ENCODE peak calls at places on chromosome 4, in seven cellular contexts. D is naive thymus-derived CD4-positive, alpha-beta T cell; X is progenitor cell of endocrine pancreas; A is endothelial cell; U is OCI-M1; G is activated T-cell treated with anti-CD3 and anti-CD28 coated beads for 4 hours; I is NCI-H1105 treated with DMSO at 0.1 percent for 48 hours. E is an unnamed sample.

GRCh38 chr4:1850276-1850675 is 5.7 kb downstream of the LETM1 start:
- DNase-seq in G (no peak), A (no peak), U (no peak), X (no peak), D (no peak), I (no peak), E (no peak)

GRCh38 chr4:20624783-20625364 is 75.4 kb upstream of the PACRGL start:
- DNase-seq in I (no peak), X (no peak), A (no peak), U (peak), G (no peak), D (no peak), E (no peak)

GRCh38 chr4:7199771-7200441 is 7.6 kb downstream of the SORCS2 start:
- DNase-seq in D (no peak), X (no peak), G (no peak), A (no peak), I (no peak), U (no peak), E (no peak)

GRCh38 chr4:10806993-10807645 is 122.6 kb upstream of the CLNK start:
- DNase-seq in U (no peak), I (no peak), G (no peak), X (no peak), A (no peak), D (no peak), E (no peak)

GRCh38 chr4:122826596-122827257 is at the start of gene FGF2:
- DNase-seq in G (no peak), I (peak), D (peak), X (peak), U (peak), A (peak), E (no peak)

GRCh38 chr4:183987529-183987946 is 82.4 kb downstream of the STOX2 start:
- DNase-seq in D (no peak), U (no peak), X (peak), I (peak), G (no peak), A (no peak), E (no peak)

GRCh38 chr4:60605651-60606354 is 594.3 kb upstream of the ADGRL3 start:
- DNase-seq in G (no peak), A (no peak), I (no peak), U (no peak), X (no peak), D (no peak), E (no peak)

GRCh38 chr4:76449824-76450223 is 14.8 kb downstream of the SHROOM3 start:
- DNase-seq in X (no peak), U (no peak), A (no peak), G (no peak), D (no peak), I (no peak), E (no peak)

GRCh38 chr4:106587558-106587957 is 219.0 kb upstream of the GIMD1 start:
- DNase-seq in U (no peak), A (no peak), X (no peak), D (no peak), I (peak), G (no peak), E (no peak)

GRCh38 chr4:145936142-145937020 is 2.2 kb downstream of the ZNF827 start:
- DNase-seq in D (peak), G (peak), X (peak), A (peak), U (peak), I (peak), E (peak)

GRCh38 chr4:51906167-51906647 is 63.3 kb downstream of the DCUN1D4 start:
- DNase-seq in D (no peak), I (no peak), A (no peak), G (no peak), U (peak), X (no peak), E (no peak)

GRCh38 chr4:92307886-92308285 is 4.1 kb downstream of the GRID2 start:
- DNase-seq in G (no peak), I (no peak), A (no peak), X (no peak), U (no peak), D (no peak), E (no peak)

GRCh38 chr4:186104895-186105720 is 604 bp downstream of the FAM149A start:
- DNase-seq in D (peak), A (peak), U (no peak), I (no peak), X (peak), G (no peak), E (no peak)

GRCh38 chr4:16224264-16224663 is 2.0 kb downstream of the TAPT1 start:
- DNase-seq in X (no peak), I (no peak), A (no peak), D (no peak), G (no peak), U (peak), E (no peak)

GRCh38 chr4:1866095-1866755 is 5.0 kb upstream of the NSD2 start:
- DNase-seq in U (no peak), G (no peak), A (no peak), D (no peak), X (no peak), I (no peak), E (no peak)

GRCh38 chr4:37648084-37648817 is 37.9 kb downstream of the RELL1 start:
- DNase-seq in X (peak), D (no peak), G (no peak), I (no peak), A (no peak), U (peak), E (no peak)

GRCh38 chr4:110527156-110527555 is 51.2 kb downstream of the ENPEP start:
- DNase-seq in X (no peak), G (no peak), U (no peak), D (no peak), A (no peak), I (no peak), E (no peak)

GRCh38 chr4:8391972-8392371 is 48.6 kb downstream of the ACOX3 start:
- DNase-seq in X (no peak), A (no peak), D (no peak), I (no peak), G (no peak), U (no peak), E (no peak)

GRCh38 chr4:182600836-182601235 is 316.4 kb downstream of the DCTD start:
- DNase-seq in X (no peak), I (no peak), G (no peak), A (no peak), D (no peak), U (no peak), E (no peak)

GRCh38 chr4:27123769-27124124 is 263.1 kb downstream of the STIM2 start:
- DNase-seq in X (no peak), U (no peak), I (no peak), G (no peak), D (no peak), A (no peak), E (no peak)

GRCh38 chr4:150007512-150007911 is 70.7 kb upstream of the DCLK2 start:
- DNase-seq in D (no peak), I (no peak), X (no peak), A (no peak), G (no peak), U (no peak), E (no peak)

GRCh38 chr4:4759233-4759632 is 100.2 kb upstream of the MSX1 start:
- DNase-seq in D (no peak), G (no peak), U (no peak), X (no peak), A (no peak), I (peak), E (no peak)

GRCh38 chr4:117626664-117627063 is 407.6 kb upstream of the NDST3 start:
- DNase-seq in G (no peak), I (no peak), X (no peak), U (no peak), A (no peak), D (no peak), E (no peak)

GRCh38 chr4:40455340-40455902 is 120.3 kb downstream of the CHRNA9 start:
- DNase-seq in G (no peak), D (no peak), U (no peak), X (no peak), A (no peak), I (no peak), E (no peak)

GRCh38 chr4:4412661-4413372 is 25.9 kb downstream of the NSG1 start:
- DNase-seq in I (no peak), U (no peak), D (no peak), X (no peak), A (no peak), G (no peak), E (no peak)

GRCh38 chr4:139188648-139189416 is 11.8 kb upstream of the ELF2 start:
- DNase-seq in D (no peak), X (no peak), U (peak), G (no peak), I (no peak), A (no peak), E (no peak)

GRCh38 chr4:168710353-168710946 is 213.6 kb downstream of the PALLD start:
- DNase-seq in D (no peak), U (peak), A (no peak), G (no peak), I (no peak), X (no peak), E (no peak)

GRCh38 chr4:20256381-20256881 is 4.7 kb downstream of the SLIT2 start:
- DNase-seq in D (no peak), X (no peak), I (no peak), A (no peak), G (no peak), U (no peak), E (no peak)

GRCh38 chr4:115945026-115945425 is 831.6 kb upstream of the NDST4 start:
- DNase-seq in U (no peak), G (no peak), X (no peak), I (no peak), A (no peak), D (no peak), E (no peak)

GRCh38 chr4:20760053-20760452 is 59.8 kb downstream of the PACRGL start:
- DNase-seq in D (no peak), X (no peak), I (no peak), G (no peak), U (peak), A (no peak), E (no peak)

GRCh38 chr4:75924309-75924708 is 16.5 kb downstream of the NAAA start:
- DNase-seq in X (no peak), U (no peak), I (peak), G (no peak), D (no peak), A (no peak), E (no peak)

GRCh38 chr4:112361181-112361791 is 64.1 kb downstream of the ALPK1 start:
- DNase-seq in D (no peak), X (no peak), A (no peak), I (no peak), U (no peak), G (no peak), E (no peak)

GRCh38 chr4:1017706-1018105 is 6.3 kb downstream of the FGFRL1 start:
- DNase-seq in U (no peak), I (no peak), A (no peak), X (no peak), G (no peak), D (no peak), E (no peak)